ENCODE peak calls at places on chromosomes 3 and 15, in five cellular contexts. One of them, this sample, is unnamed.

GRCh38 chr3:101992861-101993260 is 143.5 kb downstream of the NFKBIZ start:
- DNase-seq in fibroblast of pulmonary artery: peak
- DNase-seq in GM12878: no peak
- DNase-seq in cardiac muscle cell: no peak
- DNase-seq in upper lobe of right lung: no peak
- DNase-seq in this sample: peak

GRCh38 chr3:181568248-181568647 is 143.5 kb upstream of the SOX2 start:
- DNase-seq in fibroblast of pulmonary artery: no peak
- DNase-seq in GM12878: no peak
- DNase-seq in cardiac muscle cell: no peak
- DNase-seq in upper lobe of right lung: no peak
- DNase-seq in this sample: peak

GRCh38 chr3:134737520-134737919 is 57.5 kb upstream of the EPHB1 start:
- DNase-seq in fibroblast of pulmonary artery: no peak
- DNase-seq in GM12878: no peak
- DNase-seq in cardiac muscle cell: no peak
- DNase-seq in upper lobe of right lung: no peak
- DNase-seq in this sample: no peak

GRCh38 chr3:171840484-171840830 is 2.7 kb upstream of the TMEM212 start:
- DNase-seq in fibroblast of pulmonary artery: no peak
- DNase-seq in GM12878: no peak
- DNase-seq in cardiac muscle cell: no peak
- DNase-seq in upper lobe of right lung: no peak
- DNase-seq in this sample: no peak

GRCh38 chr3:140922634-140923033 is 19.0 kb upstream of the SLC25A36 start:
- DNase-seq in fibroblast of pulmonary artery: peak
- DNase-seq in GM12878: no peak
- DNase-seq in cardiac muscle cell: no peak
- DNase-seq in upper lobe of right lung: no peak
- DNase-seq in this sample: peak

GRCh38 chr3:85476891-85477495 is 518.2 kb downstream of the CADM2 start:
- DNase-seq in fibroblast of pulmonary artery: no peak
- DNase-seq in GM12878: no peak
- DNase-seq in cardiac muscle cell: peak
- DNase-seq in upper lobe of right lung: no peak
- DNase-seq in this sample: peak

GRCh38 chr3:147373301-147373700 is 33.0 kb downstream of the ZIC4 start:
- DNase-seq in fibroblast of pulmonary artery: no peak
- DNase-seq in GM12878: no peak
- DNase-seq in cardiac muscle cell: no peak
- DNase-seq in upper lobe of right lung: no peak
- DNase-seq in this sample: no peak

GRCh38 chr3:61725851-61726333 is 164.5 kb downstream of the PTPRG start:
- DNase-seq in fibroblast of pulmonary artery: peak
- DNase-seq in GM12878: no peak
- DNase-seq in cardiac muscle cell: peak
- DNase-seq in upper lobe of right lung: no peak
- DNase-seq in this sample: peak

GRCh38 chr3:127088511-127089430 is 104.2 kb upstream of the PRR23E start:
- DNase-seq in fibroblast of pulmonary artery: no peak
- DNase-seq in GM12878: no peak
- DNase-seq in cardiac muscle cell: no peak
- DNase-seq in upper lobe of right lung: no peak
- DNase-seq in this sample: no peak

GRCh38 chr3:33884204-33884561 is 85.8 kb downstream of the PDCD6IP start:
- DNase-seq in fibroblast of pulmonary artery: peak
- DNase-seq in GM12878: no peak
- DNase-seq in cardiac muscle cell: peak
- DNase-seq in upper lobe of right lung: no peak
- DNase-seq in this sample: no peak

GRCh38 chr3:46926447-46926846 is 48.9 kb downstream of the PTH1R start:
- DNase-seq in fibroblast of pulmonary artery: no peak
- DNase-seq in GM12878: no peak
- DNase-seq in cardiac muscle cell: no peak
- DNase-seq in upper lobe of right lung: no peak
- DNase-seq in this sample: no peak

GRCh38 chr15:83844742-83845141 is 190.8 kb downstream of the ADAMTSL3 start:
- DNase-seq in fibroblast of pulmonary artery: no peak
- DNase-seq in GM12878: no peak
- DNase-seq in cardiac muscle cell: no peak
- DNase-seq in upper lobe of right lung: no peak
- DNase-seq in this sample: peak

GRCh38 chr3:151866711-151867410 is 6.6 kb upstream of the SUCNR1 start:
- DNase-seq in fibroblast of pulmonary artery: no peak
- DNase-seq in GM12878: no peak
- DNase-seq in cardiac muscle cell: no peak
- DNase-seq in upper lobe of right lung: no peak
- DNase-seq in this sample: no peak

GRCh38 chr3:69838217-69838616 is 99.0 kb downstream of the MITF start:
- DNase-seq in fibroblast of pulmonary artery: peak
- DNase-seq in GM12878: no peak
- DNase-seq in cardiac muscle cell: no peak
- DNase-seq in upper lobe of right lung: no peak
- DNase-seq in this sample: peak

GRCh38 chr3:81443948-81444347 is 317.5 kb downstream of the GBE1 start:
- DNase-seq in fibroblast of pulmonary artery: peak
- DNase-seq in GM12878: no peak
- DNase-seq in cardiac muscle cell: no peak
- DNase-seq in upper lobe of right lung: no peak
- DNase-seq in this sample: peak

GRCh38 chr3:176867681-176868663 is 329.3 kb downstream of the TBL1XR1 start:
- DNase-seq in fibroblast of pulmonary artery: no peak
- DNase-seq in GM12878: no peak
- DNase-seq in cardiac muscle cell: no peak
- DNase-seq in upper lobe of right lung: no peak
- DNase-seq in this sample: peak

GRCh38 chr3:79543618-79544017 is 224.2 kb downstream of the ROBO1 start:
- DNase-seq in fibroblast of pulmonary artery: no peak
- DNase-seq in GM12878: no peak
- DNase-seq in cardiac muscle cell: no peak
- DNase-seq in upper lobe of right lung: no peak
- DNase-seq in this sample: no peak

GRCh38 chr3:176633511-176633910 is 563.8 kb downstream of the TBL1XR1 start:
- DNase-seq in fibroblast of pulmonary artery: no peak
- DNase-seq in GM12878: no peak
- DNase-seq in cardiac muscle cell: peak
- DNase-seq in upper lobe of right lung: no peak
- DNase-seq in this sample: peak

GRCh38 chr15:92633418-92633817 is 22.2 kb downstream of the FAM174B start:
- DNase-seq in fibroblast of pulmonary artery: no peak
- DNase-seq in GM12878: no peak
- DNase-seq in cardiac muscle cell: no peak
- DNase-seq in upper lobe of right lung: no peak
- DNase-seq in this sample: no peak

GRCh38 chr15:29792426-29793159 is 29.7 kb downstream of the TJP1 start:
- DNase-seq in fibroblast of pulmonary artery: peak
- DNase-seq in GM12878: no peak
- DNase-seq in cardiac muscle cell: no peak
- DNase-seq in upper lobe of right lung: no peak
- DNase-seq in this sample: no peak

GRCh38 chr3:183371672-183371968 is 56.8 kb downstream of the MCF2L2 start:
- DNase-seq in fibroblast of pulmonary artery: no peak
- DNase-seq in GM12878: no peak
- DNase-seq in cardiac muscle cell: no peak
- DNase-seq in upper lobe of right lung: no peak
- DNase-seq in this sample: peak

GRCh38 chr3:148083501-148084267 is 614.0 kb upstream of the AGTR1 start:
- DNase-seq in fibroblast of pulmonary artery: no peak
- DNase-seq in GM12878: no peak
- DNase-seq in cardiac muscle cell: no peak
- DNase-seq in upper lobe of right lung: no peak
- DNase-seq in this sample: no peak

GRCh38 chr3:24315991-24316390 is 178.7 kb downstream of the THRB start:
- DNase-seq in fibroblast of pulmonary artery: peak
- DNase-seq in GM12878: no peak
- DNase-seq in cardiac muscle cell: no peak
- DNase-seq in upper lobe of right lung: no peak
- DNase-seq in this sample: peak

GRCh38 chr3:36992806-36993325 is at the start of gene EPM2AIP1:
- DNase-seq in fibroblast of pulmonary artery: no peak
- DNase-seq in GM12878: no peak
- DNase-seq in cardiac muscle cell: peak
- DNase-seq in upper lobe of right lung: peak
- DNase-seq in this sample: peak

GRCh38 chr15:77112819-77113569 is 42.1 kb upstream of the TSPAN3 start:
- DNase-seq in fibroblast of pulmonary artery: no peak
- DNase-seq in GM12878: no peak
- DNase-seq in cardiac muscle cell: peak
- DNase-seq in upper lobe of right lung: no peak
- DNase-seq in this sample: no peak

GRCh38 chr3:196096382-196096953 is 14.6 kb upstream of the TFRC start:
- DNase-seq in fibroblast of pulmonary artery: no peak
- DNase-seq in GM12878: peak
- DNase-seq in cardiac muscle cell: peak
- DNase-seq in upper lobe of right lung: no peak
- DNase-seq in this sample: no peak

GRCh38 chr3:7249493-7250076 is 388.7 kb downstream of the GRM7 start:
- DNase-seq in fibroblast of pulmonary artery: no peak
- DNase-seq in GM12878: no peak
- DNase-seq in cardiac muscle cell: peak
- DNase-seq in upper lobe of right lung: no peak
- DNase-seq in this sample: peak

GRCh38 chr3:128362026-128362965 is 104.4 kb downstream of the DNAJB8 start:
- DNase-seq in fibroblast of pulmonary artery: no peak
- DNase-seq in GM12878: no peak
- DNase-seq in cardiac muscle cell: no peak
- DNase-seq in upper lobe of right lung: no peak
- DNase-seq in this sample: peak

GRCh38 chr15:45522931-45523331 is 376 bp upstream of the SLC30A4 start:
- DNase-seq in fibroblast of pulmonary artery: peak
- DNase-seq in GM12878: no peak
- DNase-seq in cardiac muscle cell: no peak
- DNase-seq in upper lobe of right lung: no peak
- DNase-seq in this sample: peak

GRCh38 chr3:151047636-151048035 is 37.8 kb upstream of the MED12L start:
- DNase-seq in fibroblast of pulmonary artery: peak
- DNase-seq in GM12878: no peak
- DNase-seq in cardiac muscle cell: no peak
- DNase-seq in upper lobe of right lung: no peak
- DNase-seq in this sample: peak

GRCh38 chr3:13072239-13073041 is 789 bp downstream of the IQSEC1 start:
- DNase-seq in fibroblast of pulmonary artery: no peak
- DNase-seq in GM12878: peak
- DNase-seq in cardiac muscle cell: no peak
- DNase-seq in upper lobe of right lung: no peak
- DNase-seq in this sample: peak

GRCh38 chr15:75347222-75348033 is 589 bp downstream of the NEIL1 start:
- DNase-seq in fibroblast of pulmonary artery: no peak
- DNase-seq in GM12878: no peak
- DNase-seq in cardiac muscle cell: peak
- DNase-seq in upper lobe of right lung: peak
- DNase-seq in this sample: peak
- TF ChIP-seq CTCF in fibroblast of pulmonary artery: no peak
- TF ChIP-seq CTCF in GM12878: no peak
- TF ChIP-seq CTCF in cardiac muscle cell: no peak
- TF ChIP-seq CTCF in upper lobe of right lung: no peak
- TF ChIP-seq CTCF in this sample: no peak

GRCh38 chr3:125052671-125053303 is 3.0 kb downstream of the HEG1 start:
- DNase-seq in fibroblast of pulmonary artery: peak
- DNase-seq in GM12878: no peak
- DNase-seq in cardiac muscle cell: no peak
- DNase-seq in upper lobe of right lung: no peak
- DNase-seq in this sample: peak

GRCh38 chr3:125054436-125055164 is 1.2 kb downstream of the HEG1 start:
- DNase-seq in fibroblast of pulmonary artery: peak
- DNase-seq in GM12878: peak
- DNase-seq in cardiac muscle cell: peak
- DNase-seq in upper lobe of right lung: no peak
- DNase-seq in this sample: no peak

GRCh38 chr3:125051715-125052581 is 3.8 kb downstream of the HEG1 start:
- DNase-seq in fibroblast of pulmonary artery: peak
- DNase-seq in GM12878: peak
- DNase-seq in cardiac muscle cell: peak
- DNase-seq in upper lobe of right lung: no peak
- DNase-seq in this sample: peak

GRCh38 chr3:125055165-125055912 is 458 bp downstream of the HEG1 start:
- DNase-seq in fibroblast of pulmonary artery: no peak
- DNase-seq in GM12878: no peak
- DNase-seq in cardiac muscle cell: no peak
- DNase-seq in upper lobe of right lung: no peak
- DNase-seq in this sample: no peak

DNA sequence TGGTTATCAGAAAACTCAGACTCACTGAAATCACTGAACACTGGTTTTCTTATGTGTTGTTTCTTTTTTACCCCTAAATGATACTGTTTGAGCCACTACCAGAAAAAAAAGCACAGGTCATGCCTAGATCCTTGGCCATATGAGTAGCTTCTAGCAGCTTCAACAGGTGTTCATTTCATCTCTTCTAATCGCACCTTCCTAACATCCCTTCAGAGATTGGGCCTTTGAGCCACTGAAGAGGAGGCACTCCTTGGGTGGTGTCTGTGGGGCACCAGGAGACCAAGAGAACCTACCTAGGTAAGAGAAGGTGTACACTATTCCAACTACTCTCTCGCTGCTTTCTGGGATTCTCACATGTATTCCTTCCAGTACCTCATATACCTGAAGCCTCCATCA is 2.5 kb downstream of the HEG1 start:
- DNase-seq in fibroblast of pulmonary artery: no peak
- DNase-seq in GM12878: no peak
- DNase-seq in cardiac muscle cell: no peak
- DNase-seq in upper lobe of right lung: no peak
- DNase-seq in this sample: no peak
- H3K4me3 ChIP-seq in fibroblast of pulmonary artery: peak
- H3K4me3 ChIP-seq in GM12878: peak
- H3K4me3 ChIP-seq in cardiac muscle cell: no peak
- H3K4me3 ChIP-seq in upper lobe of right lung: peak
- H3K4me3 ChIP-seq in this sample: no peak

GRCh38 chr15:85748729-85749128 is 46.0 kb downstream of the KLHL25 start:
- DNase-seq in fibroblast of pulmonary artery: no peak
- DNase-seq in GM12878: no peak
- DNase-seq in cardiac muscle cell: no peak
- DNase-seq in upper lobe of right lung: no peak
- DNase-seq in this sample: no peak
- TF ChIP-seq CTCF in fibroblast of pulmonary artery: no peak
- TF ChIP-seq CTCF in GM12878: no peak
- TF ChIP-seq CTCF in cardiac muscle cell: no peak
- TF ChIP-seq CTCF in upper lobe of right lung: no peak
- TF ChIP-seq CTCF in this sample: peak

GRCh38 chr3:188052966-188053340 is 101.0 kb upstream of the LPP start:
- DNase-seq in fibroblast of pulmonary artery: no peak
- DNase-seq in GM12878: no peak
- DNase-seq in cardiac muscle cell: no peak
- DNase-seq in upper lobe of right lung: no peak
- DNase-seq in this sample: peak

GRCh38 chr3:188052229-188052965 is 101.6 kb upstream of the LPP start:
- DNase-seq in fibroblast of pulmonary artery: peak
- DNase-seq in GM12878: no peak
- DNase-seq in cardiac muscle cell: peak
- DNase-seq in upper lobe of right lung: peak
- DNase-seq in this sample: no peak

GRCh38 chr3:188049890-188050530 is 103.9 kb upstream of the LPP start:
- DNase-seq in fibroblast of pulmonary artery: no peak
- DNase-seq in GM12878: no peak
- DNase-seq in cardiac muscle cell: no peak
- DNase-seq in upper lobe of right lung: no peak
- DNase-seq in this sample: no peak

GRCh38 chr3:188053710-188054379 is 100.1 kb upstream of the LPP start:
- DNase-seq in fibroblast of pulmonary artery: no peak
- DNase-seq in GM12878: no peak
- DNase-seq in cardiac muscle cell: no peak
- DNase-seq in upper lobe of right lung: no peak
- DNase-seq in this sample: no peak

GRCh38 chr3:188051801-188052228 is 102.1 kb upstream of the LPP start:
- DNase-seq in fibroblast of pulmonary artery: peak
- DNase-seq in GM12878: no peak
- DNase-seq in cardiac muscle cell: no peak
- DNase-seq in upper lobe of right lung: no peak
- DNase-seq in this sample: no peak
- H3K4me3 ChIP-seq in fibroblast of pulmonary artery: no peak
- H3K4me3 ChIP-seq in GM12878: no peak
- H3K4me3 ChIP-seq in cardiac muscle cell: no peak
- H3K4me3 ChIP-seq in upper lobe of right lung: no peak
- H3K4me3 ChIP-seq in this sample: no peak

This sample was measured in epithelial cell of esophagus.